ENCODE peak calls at places on chromosomes 5 and 9, in four cellular contexts. P is IMR-90, G is GM12878, W is K562. N is an unnamed sample.
A peak's percentile ranks its signal among the peaks of the same experiment; 100 is the strongest.

GRCh38 chr5:8685704-8686103 is 816.8 kb downstream of the MTRR start:
- DNase-seq in P (no peak), G (no peak), W (no peak), N (no peak)

GRCh38 chr9:81772144-81772543 is 82.8 kb upstream of the TLE1 start:
- DNase-seq in P (peak; percentile 49), W (no peak), G (no peak), N (peak; percentile 18)

GRCh38 chr5:76799588-76799987 is 19.2 kb upstream of the F2RL1 start:
- DNase-seq in G (no peak), W (no peak), P (no peak), N (no peak)

GRCh38 chr5:134530375-134531077 is 5.1 kb downstream of the JADE2 start:
- DNase-seq in G (no peak), P (peak; percentile 76), W (no peak), N (no peak)

GRCh38 chr5:41683181-41683580 is 172.8 kb upstream of the PLCXD3 start:
- DNase-seq in G (no peak), P (no peak), W (no peak), N (no peak)

GRCh38 chr5:146744358-146744757 is 134.2 kb downstream of the PPP2R2B start:
- DNase-seq in G (no peak), W (no peak), P (peak; percentile 36), N (no peak)

GRCh38 chr5:116561658-116562057 is 13.0 kb downstream of the SEMA6A start:
- DNase-seq in G (no peak), P (no peak), W (no peak), N (no peak)

GRCh38 chr5:15521349-15521937 is 21.5 kb downstream of the FBXL7 start:
- DNase-seq in W (no peak), G (no peak), P (peak; percentile 47), N (no peak)

GRCh38 chr5:132776077-132776931 is 735 bp downstream of the SEPTIN8 start:
- DNase-seq in G (no peak), W (peak; percentile 75), P (no peak), N (peak; percentile 37)

GRCh38 chr9:16145196-16145950 is 592.5 kb downstream of the CCDC171 start:
- DNase-seq in W (no peak), G (no peak), P (peak; percentile 50), N (no peak)

GRCh38 chr5:14204785-14205321 is 61.7 kb downstream of the TRIO start:
- DNase-seq in G (no peak), P (peak; percentile 82), W (no peak), N (peak; percentile 93)

GRCh38 chr5:14201325-14202061 is 58.4 kb downstream of the TRIO start:
- DNase-seq in P (peak; percentile 79), W (no peak), G (no peak), N (peak; percentile 83)

GRCh38 chr5:14202462-14202861 is 59.3 kb downstream of the TRIO start:
- DNase-seq in W (no peak), P (no peak), G (no peak), N (peak; percentile 85)

GRCh38 chr5:14206028-14206725 is 63.0 kb downstream of the TRIO start:
- DNase-seq in G (no peak), P (no peak), W (no peak), N (no peak)

DNA sequence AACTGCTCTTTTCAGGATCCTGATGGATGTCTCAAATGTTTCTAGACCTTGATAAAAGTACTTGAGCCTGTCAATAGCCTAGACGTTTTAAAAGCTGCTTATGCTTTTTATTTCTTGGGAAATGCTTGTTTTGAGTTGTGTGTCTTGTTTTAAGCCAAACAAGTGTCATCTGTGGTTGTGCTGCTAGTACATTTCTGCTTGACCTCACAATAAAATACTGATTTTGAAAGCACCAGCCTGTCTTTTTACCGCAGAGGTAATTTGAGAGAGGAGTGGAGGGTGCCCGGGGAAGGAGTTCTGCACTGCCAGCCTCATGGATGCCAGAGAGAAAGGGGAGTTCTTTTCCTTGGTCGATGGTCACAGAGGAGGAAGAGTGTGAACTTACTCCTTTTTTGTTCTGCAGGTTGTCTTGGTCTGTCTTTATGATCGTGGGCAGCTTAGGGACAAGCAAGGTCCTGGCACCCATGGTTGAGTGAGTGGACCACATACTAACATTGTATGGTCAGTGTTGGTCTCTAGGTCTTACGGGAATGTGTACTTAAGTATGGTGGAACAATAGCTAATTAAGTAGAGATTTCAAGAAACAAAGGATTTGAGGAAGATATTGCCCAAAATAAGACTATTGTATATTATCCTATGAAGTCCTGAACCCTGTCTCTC is 61.0 kb downstream of the TRIO start:
- DNase-seq in G (no peak), P (no peak), W (no peak), N (no peak)
- TF ChIP-seq FOS in G (no peak), P (no peak), W (no peak), N (no peak)

DNA sequence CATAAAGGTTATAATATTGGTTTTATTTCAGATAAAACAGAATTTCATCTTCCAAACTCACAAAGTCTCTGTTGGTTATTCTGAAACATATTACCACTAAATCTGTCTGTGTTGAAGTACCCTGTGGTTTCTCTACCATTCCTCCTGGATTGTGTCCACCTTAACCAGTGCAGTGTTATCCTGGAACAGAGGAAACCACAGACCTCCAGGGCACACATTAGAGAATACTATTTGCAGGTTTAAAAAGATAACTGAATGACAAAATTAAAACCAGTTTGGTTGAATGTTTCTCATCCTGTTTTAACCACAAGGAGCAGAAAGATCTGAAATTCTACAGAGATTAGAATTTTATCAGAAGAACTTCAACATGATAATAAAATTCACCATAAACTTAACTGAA is 251.8 kb downstream of the CWC27 start:
- DNase-seq in W (no peak), G (no peak), P (peak; percentile 60), N (no peak)
- TF ChIP-seq POLR2A in W (no peak), G (no peak), P (no peak), N (no peak)

GRCh38 chr5:53858700-53859456 is 298.4 kb downstream of the NDUFS4 start:
- DNase-seq in P (no peak), G (no peak), W (no peak), N (no peak)

GRCh38 chr5:53856491-53856890 is 296.1 kb downstream of the NDUFS4 start:
- DNase-seq in G (no peak), W (no peak), P (no peak), N (no peak)
- TF ChIP-seq FOS in G (no peak), W (no peak), P (no peak), N (no peak)

GRCh38 chr5:50653946-50654345 is 12.5 kb upstream of the PARP8 start:
- DNase-seq in G (no peak), P (no peak), W (no peak), N (no peak)
- TF ChIP-seq POLR2A in G (no peak), P (no peak), W (no peak), N (no peak)

DNA sequence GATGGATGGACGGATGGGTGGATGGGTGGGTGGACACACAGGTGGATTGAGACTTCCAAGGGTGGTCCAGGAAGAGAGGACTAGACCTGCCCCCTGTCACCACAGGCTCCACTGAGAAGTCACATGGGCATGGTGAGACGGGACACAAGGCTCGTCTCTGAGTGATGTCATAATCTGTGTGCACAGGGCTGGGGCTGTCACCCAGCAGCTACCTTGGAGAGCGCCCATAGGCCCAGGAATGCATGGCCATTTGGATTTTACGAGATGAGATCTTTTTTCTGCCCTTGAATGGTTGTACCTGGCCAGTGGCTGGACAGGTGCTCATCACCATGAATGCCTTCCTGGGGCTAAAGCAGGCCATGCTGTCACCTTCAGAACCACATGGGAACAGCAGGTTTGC is 3.1 kb downstream of the OLFM1 start:
- DNase-seq in P (no peak), W (no peak), G (no peak), N (no peak)
- TF ChIP-seq FOS in P (no peak), W (no peak), G (no peak), N (no peak)

DNA sequence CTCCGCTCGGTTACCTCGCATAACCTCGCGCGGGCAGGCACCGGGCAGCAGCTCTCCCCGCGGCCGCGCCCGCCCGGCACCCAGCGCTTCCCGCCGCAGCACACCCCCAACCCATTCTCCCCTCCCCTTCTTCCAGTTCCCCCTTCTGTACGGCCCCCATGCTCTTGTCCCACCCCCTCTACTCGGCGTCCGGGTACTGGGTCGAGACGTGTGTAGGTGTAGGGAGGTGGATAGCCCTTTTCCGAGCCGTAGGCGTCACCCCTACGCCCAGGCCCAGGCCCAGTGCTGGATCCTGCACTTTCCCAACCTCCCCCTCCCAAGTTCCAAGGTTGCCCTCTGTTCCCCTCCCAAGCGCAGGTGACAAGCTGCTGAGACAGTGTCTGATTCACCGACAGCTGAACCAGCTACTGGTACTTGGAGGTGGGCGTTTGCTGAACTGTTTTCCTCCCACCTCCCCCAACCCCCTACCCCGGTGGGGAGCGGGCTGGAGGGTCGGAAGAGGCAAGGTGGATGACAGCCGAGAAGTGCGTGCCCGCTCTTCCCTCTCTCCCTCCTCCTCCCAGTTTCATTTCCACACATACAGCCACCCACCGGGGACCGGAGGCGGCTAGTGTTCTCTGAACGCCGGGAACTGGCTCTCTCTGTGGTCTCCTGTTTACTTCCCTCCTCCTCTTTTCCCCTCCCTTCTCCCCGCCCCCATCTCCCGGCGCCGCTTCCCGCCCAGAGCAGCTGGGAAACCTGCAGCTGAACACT is 6.0 kb upstream of the KLF9 start:
- DNase-seq in P (peak; percentile 82), G (no peak), W (peak; percentile 56), N (peak; percentile 91)
- TF ChIP-seq POLR2A in P (peak; percentile 87), G (peak; percentile 28), W (peak; percentile 87), N (peak; percentile 68)

GRCh38 chr5:52952483-52952882 is 36.7 kb upstream of the ITGA2 start:
- DNase-seq in P (no peak), G (no peak), W (no peak), N (no peak)
- TF ChIP-seq FOS in P (no peak), G (no peak), W (no peak), N (no peak)

DNA sequence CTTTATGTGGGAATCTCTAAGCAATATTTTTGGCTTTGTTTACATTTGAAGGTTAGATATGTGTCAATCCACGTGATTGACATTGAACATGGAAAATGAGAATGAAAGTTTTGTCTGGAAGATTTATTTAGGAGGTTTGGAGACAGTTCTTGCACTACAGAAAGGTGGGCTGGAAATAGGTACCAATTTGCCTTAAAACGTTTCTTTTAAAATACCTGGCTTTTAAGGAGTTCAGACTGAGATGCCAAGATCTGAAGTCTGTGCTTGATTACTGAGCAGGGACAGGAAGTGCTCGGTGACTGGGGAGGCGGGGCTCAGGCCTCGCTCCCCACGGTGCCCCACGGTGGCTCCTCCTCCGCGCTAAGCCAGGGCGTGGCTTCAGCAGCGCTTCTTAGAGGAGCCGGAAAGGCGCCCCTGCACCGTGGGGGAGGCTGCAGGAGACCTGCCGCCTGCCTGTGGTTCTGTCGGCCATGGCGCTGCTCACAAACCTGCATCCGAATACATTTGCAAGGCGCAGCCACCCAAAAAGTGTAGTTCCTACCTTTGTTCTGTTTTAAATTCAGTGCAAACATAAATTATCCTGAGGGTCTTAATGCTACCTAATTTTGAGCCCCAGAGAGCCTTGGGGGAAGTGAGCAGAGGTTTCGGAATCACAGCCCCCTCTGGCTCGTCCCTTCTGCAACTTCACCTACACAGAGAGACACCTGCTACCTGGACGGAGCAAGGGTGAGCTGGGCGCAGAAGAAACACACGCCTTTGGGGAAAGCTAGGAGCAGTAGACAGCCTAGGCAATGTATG is 49.2 kb downstream of the USP20 start:
- DNase-seq in P (peak; percentile 71), G (peak; percentile 83), W (peak; percentile 95), N (peak; percentile 80)
- TF ChIP-seq POLR2A in P (no peak), G (peak; percentile 67), W (no peak), N (peak; percentile 28)

GRCh38 chr9:136721339-136722092 is 9.1 kb downstream of the DIPK1B start:
- DNase-seq in P (peak; percentile 80), W (no peak), G (no peak), N (peak; percentile 87)
- TF ChIP-seq FOS in P (peak; percentile 31), W (no peak), G (no peak), N (peak; percentile 88)

N was measured in endothelial cell of umbilical vein.